ENCODE peak calls at places on chromosome X, in four cellular contexts. One of them, this sample, is unnamed.

GRCh38 chrX:48806088-48806487 is 4.2 kb downstream of the HDAC6 start:
- DNase-seq in pancreas: no peak
- DNase-seq in Jurkat, Clone E6-1: no peak
- DNase-seq in dorsolateral prefrontal cortex: no peak
- DNase-seq in this sample: no peak

GRCh38 chrX:118231464-118231863 is 114.4 kb upstream of the WDR44 start:
- DNase-seq in pancreas: no peak
- DNase-seq in Jurkat, Clone E6-1: no peak
- DNase-seq in dorsolateral prefrontal cortex: no peak
- DNase-seq in this sample: no peak

GRCh38 chrX:105552395-105552794 is 269.9 kb upstream of the NRK start:
- DNase-seq in pancreas: no peak
- DNase-seq in Jurkat, Clone E6-1: no peak
- DNase-seq in dorsolateral prefrontal cortex: no peak
- DNase-seq in this sample: no peak

GRCh38 chrX:68498508-68499379 is at the start of gene YIPF6:
- DNase-seq in pancreas: peak; percentile 74
- DNase-seq in Jurkat, Clone E6-1: peak; percentile 24
- DNase-seq in dorsolateral prefrontal cortex: peak; percentile 63
- DNase-seq in this sample: no peak

GRCh38 chrX:110568396-110568795 is 209.7 kb downstream of the RTL9 start:
- DNase-seq in pancreas: no peak
- DNase-seq in Jurkat, Clone E6-1: no peak
- DNase-seq in dorsolateral prefrontal cortex: no peak
- DNase-seq in this sample: no peak

GRCh38 chrX:36159254-36159653 is 239.7 kb downstream of the CFAP47 start:
- DNase-seq in pancreas: no peak
- DNase-seq in Jurkat, Clone E6-1: no peak
- DNase-seq in dorsolateral prefrontal cortex: no peak
- DNase-seq in this sample: no peak

GRCh38 chrX:15114865-15115566 is 154.9 kb downstream of the ASB9 start:
- DNase-seq in pancreas: no peak
- DNase-seq in Jurkat, Clone E6-1: no peak
- DNase-seq in dorsolateral prefrontal cortex: no peak
- DNase-seq in this sample: no peak

GRCh38 chrX:145817299-145817665 is 347 bp upstream of the SLITRK2 start:
- DNase-seq in pancreas: peak; percentile 6
- DNase-seq in Jurkat, Clone E6-1: no peak
- DNase-seq in dorsolateral prefrontal cortex: no peak
- DNase-seq in this sample: no peak

GRCh38 chrX:97199501-97199900 is 315.8 kb downstream of the RPA4 start:
- DNase-seq in pancreas: no peak
- DNase-seq in Jurkat, Clone E6-1: no peak
- DNase-seq in dorsolateral prefrontal cortex: no peak
- DNase-seq in this sample: no peak

GRCh38 chrX:154918060-154918483 is 31.9 kb downstream of the F8A1 start:
- DNase-seq in pancreas: peak; percentile 34
- DNase-seq in Jurkat, Clone E6-1: peak; percentile 29
- DNase-seq in dorsolateral prefrontal cortex: no peak
- DNase-seq in this sample: peak; percentile 55

GRCh38 chrX:109635151-109635550 is 10.2 kb upstream of the KCNE5 start:
- DNase-seq in pancreas: no peak
- DNase-seq in Jurkat, Clone E6-1: no peak
- DNase-seq in dorsolateral prefrontal cortex: no peak
- DNase-seq in this sample: no peak

GRCh38 chrX:137033774-137034507 is at the start of gene GPR101:
- DNase-seq in pancreas: no peak
- DNase-seq in Jurkat, Clone E6-1: no peak
- DNase-seq in dorsolateral prefrontal cortex: no peak
- DNase-seq in this sample: no peak

GRCh38 chrX:112753116-112753515 is 73.4 kb upstream of the LHFPL1 start:
- DNase-seq in pancreas: no peak
- DNase-seq in Jurkat, Clone E6-1: no peak
- DNase-seq in dorsolateral prefrontal cortex: no peak
- DNase-seq in this sample: no peak

GRCh38 chrX:49190783-49191032 is 4.5 kb upstream of the PRICKLE3 start:
- DNase-seq in pancreas: no peak
- DNase-seq in Jurkat, Clone E6-1: no peak
- DNase-seq in dorsolateral prefrontal cortex: no peak
- DNase-seq in this sample: no peak

GRCh38 chrX:25131055-25131454 is 115.3 kb upstream of the ARX start:
- DNase-seq in pancreas: no peak
- DNase-seq in Jurkat, Clone E6-1: no peak
- DNase-seq in dorsolateral prefrontal cortex: no peak
- DNase-seq in this sample: peak; percentile 2

GRCh38 chrX:65752294-65752693 is 84.8 kb downstream of the MSN start:
- DNase-seq in pancreas: no peak
- DNase-seq in Jurkat, Clone E6-1: no peak
- DNase-seq in dorsolateral prefrontal cortex: no peak
- DNase-seq in this sample: no peak

GRCh38 chrX:124931241-124931640 is 388.4 kb upstream of the TEX13C start:
- DNase-seq in pancreas: no peak
- DNase-seq in Jurkat, Clone E6-1: no peak
- DNase-seq in dorsolateral prefrontal cortex: no peak
- DNase-seq in this sample: no peak

GRCh38 chrX:115690554-115691216 is 129.7 kb downstream of the PLS3 start:
- DNase-seq in pancreas: peak; percentile 3
- DNase-seq in Jurkat, Clone E6-1: peak; percentile 44
- DNase-seq in dorsolateral prefrontal cortex: no peak
- DNase-seq in this sample: peak; percentile 34

DNA sequence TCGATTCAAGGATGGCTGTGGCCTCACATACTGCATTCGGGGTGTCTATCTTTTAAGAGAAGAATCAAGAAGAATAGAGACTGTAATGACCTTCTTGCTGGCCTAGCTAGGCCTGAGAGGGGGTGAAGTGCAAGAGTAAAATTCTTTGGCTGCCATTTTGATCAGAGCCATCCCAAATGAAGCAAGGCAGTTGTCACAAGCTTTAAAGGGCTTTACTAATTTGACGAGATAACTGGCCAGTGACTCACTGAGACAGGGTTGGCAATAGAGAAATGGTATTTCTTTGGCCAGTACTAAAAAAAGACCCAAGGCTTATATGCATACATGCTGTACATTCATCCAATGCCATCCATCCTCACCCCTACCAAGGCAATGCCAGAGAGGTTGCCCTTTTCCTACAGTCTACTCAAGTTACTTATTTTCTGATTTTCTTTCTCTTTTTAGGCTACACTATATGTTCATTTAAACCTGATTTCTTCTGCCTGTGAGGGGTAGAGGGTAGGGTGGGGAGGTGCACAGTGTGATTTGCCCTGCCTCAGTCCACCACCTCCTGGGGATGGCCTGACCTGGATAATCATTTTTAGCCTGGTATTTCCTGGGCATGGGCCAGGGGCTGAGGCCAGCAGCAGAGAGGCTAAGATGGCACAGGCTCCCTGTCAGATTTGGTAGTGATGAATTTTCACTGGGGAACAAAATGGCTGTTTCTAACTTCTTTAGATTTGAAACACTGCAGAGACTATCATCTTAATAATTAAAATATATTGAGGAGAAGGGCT is 32.2 kb downstream of the ATG4A start:
- DNase-seq in pancreas: no peak
- DNase-seq in Jurkat, Clone E6-1: no peak
- DNase-seq in dorsolateral prefrontal cortex: no peak
- DNase-seq in this sample: no peak
- H3K4me3 ChIP-seq in pancreas: no peak overlapping the region
- H3K4me3 ChIP-seq in Jurkat, Clone E6-1: no peak overlapping the region
- H3K4me3 ChIP-seq in dorsolateral prefrontal cortex: no peak overlapping the region
- H3K4me3 ChIP-seq in this sample: no peak overlapping the region

GRCh38 chrX:153771261-153771681 is 7.2 kb downstream of the PLXNB3 start:
- DNase-seq in pancreas: no peak
- DNase-seq in Jurkat, Clone E6-1: no peak
- DNase-seq in dorsolateral prefrontal cortex: no peak
- DNase-seq in this sample: no peak
- H3K4me3 ChIP-seq in pancreas: no peak overlapping the region
- H3K4me3 ChIP-seq in Jurkat, Clone E6-1: no peak overlapping the region
- H3K4me3 ChIP-seq in dorsolateral prefrontal cortex: no peak overlapping the region
- H3K4me3 ChIP-seq in this sample: no peak overlapping the region

GRCh38 chrX:10398271-10398670 is 222.1 kb downstream of the MID1 start:
- DNase-seq in pancreas: no peak
- DNase-seq in Jurkat, Clone E6-1: no peak
- DNase-seq in dorsolateral prefrontal cortex: no peak
- DNase-seq in this sample: no peak
- H3K4me3 ChIP-seq in pancreas: no peak overlapping the region
- H3K4me3 ChIP-seq in Jurkat, Clone E6-1: no peak overlapping the region
- H3K4me3 ChIP-seq in dorsolateral prefrontal cortex: no peak overlapping the region
- H3K4me3 ChIP-seq in this sample: no peak overlapping the region

DNA sequence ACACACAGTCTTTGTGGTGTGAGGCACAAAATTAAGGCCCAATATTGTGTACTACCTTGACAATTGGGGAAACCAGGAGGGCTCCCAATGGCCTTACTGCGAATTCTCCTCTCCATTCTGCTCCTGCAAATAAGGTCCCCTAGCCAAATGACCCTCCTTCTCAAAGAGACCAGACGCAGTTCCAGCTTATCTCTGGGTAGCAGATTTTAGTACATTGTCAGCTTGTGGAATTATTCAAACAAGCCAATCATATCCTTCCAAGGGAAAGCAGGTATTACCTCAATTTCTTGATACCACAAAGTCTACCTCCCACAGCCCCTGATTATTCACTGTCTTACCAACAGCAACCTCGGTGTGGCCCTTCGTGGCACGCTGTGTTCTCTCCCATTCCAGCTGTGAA is 7.8 kb upstream of the ZBTB33 start:
- DNase-seq in pancreas: no peak
- DNase-seq in Jurkat, Clone E6-1: no peak
- DNase-seq in dorsolateral prefrontal cortex: no peak
- DNase-seq in this sample: no peak
- H3K4me3 ChIP-seq in pancreas: no peak overlapping the region
- H3K4me3 ChIP-seq in Jurkat, Clone E6-1: no peak overlapping the region
- H3K4me3 ChIP-seq in dorsolateral prefrontal cortex: no peak overlapping the region
- H3K4me3 ChIP-seq in this sample: no peak overlapping the region

GRCh38 chrX:21943460-21944135 is 3.1 kb downstream of the SMS start:
- DNase-seq in pancreas: no peak
- DNase-seq in Jurkat, Clone E6-1: no peak
- DNase-seq in dorsolateral prefrontal cortex: no peak
- DNase-seq in this sample: peak; percentile 78
- H3K4me3 ChIP-seq in pancreas: no peak overlapping the region
- H3K4me3 ChIP-seq in Jurkat, Clone E6-1: no peak overlapping the region
- H3K4me3 ChIP-seq in dorsolateral prefrontal cortex: no peak overlapping the region
- H3K4me3 ChIP-seq in this sample: no peak overlapping the region

DNA sequence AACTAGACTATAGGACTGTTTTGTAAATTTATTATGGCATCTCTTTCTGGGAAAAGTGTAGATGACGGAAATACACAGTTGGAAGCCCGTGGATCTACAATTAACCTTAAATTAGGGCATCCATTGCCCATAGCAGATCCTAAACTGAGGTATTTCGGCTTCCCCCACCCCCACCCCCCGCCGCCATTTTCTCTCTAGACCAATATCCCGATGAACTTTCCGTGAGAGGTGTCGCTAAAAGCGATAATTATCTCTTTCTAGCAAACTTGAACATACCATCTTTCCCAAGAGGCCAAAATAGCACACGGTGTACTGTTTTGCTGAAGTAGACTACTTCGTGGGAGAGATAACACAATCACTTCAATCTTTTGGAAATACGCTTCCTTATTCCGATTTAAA is 584 bp downstream of the KLHL15 start:
- DNase-seq in pancreas: no peak
- DNase-seq in Jurkat, Clone E6-1: no peak
- DNase-seq in dorsolateral prefrontal cortex: no peak
- DNase-seq in this sample: no peak
- H3K4me3 ChIP-seq in pancreas: peak overlapping the region; percentile 21
- H3K4me3 ChIP-seq in Jurkat, Clone E6-1: no peak overlapping the region
- H3K4me3 ChIP-seq in dorsolateral prefrontal cortex: peak overlapping the region; percentile 55
- H3K4me3 ChIP-seq in this sample: peak overlapping the region; percentile 68

GRCh38 chrX:13080128-13080795 is 35.8 kb upstream of the FAM9C start:
- DNase-seq in pancreas: no peak
- DNase-seq in Jurkat, Clone E6-1: no peak
- DNase-seq in dorsolateral prefrontal cortex: no peak
- DNase-seq in this sample: no peak
- H3K4me3 ChIP-seq in pancreas: no peak overlapping the region
- H3K4me3 ChIP-seq in Jurkat, Clone E6-1: no peak overlapping the region
- H3K4me3 ChIP-seq in dorsolateral prefrontal cortex: no peak overlapping the region
- H3K4me3 ChIP-seq in this sample: no peak overlapping the region

This sample was measured in skeletal muscle cell.